ENCODE peak calls at places on chromosomes 3 and 15, in five cellular contexts. I is activated CD4-positive, alpha-beta T cell treated with anti-CD3 and anti-CD28 coated beads, Interleukin-2, amount 50 U/mL, for 1 hour; R is HL-60; G is A549; P is foreskin fibroblast. C is an unnamed sample.

GRCh38 chr15:43511012-43511885 is 6.2 kb upstream of the MAP1A start:
- DNase-seq in P (peak), I (peak), G (peak), R (peak), C (no peak)

GRCh38 chr3:118126751-118127150 is 907.9 kb downstream of the IGSF11 start:
- DNase-seq in R (no peak), I (no peak), G (no peak), P (no peak), C (no peak)

GRCh38 chr3:20054549-20054987 is 14.3 kb downstream of the KAT2B start:
- DNase-seq in P (peak), R (peak), I (peak), G (peak), C (peak)

GRCh38 chr3:48614044-48614443 is 4.6 kb upstream of the UQCRC1 start:
- DNase-seq in P (peak), R (peak), I (no peak), G (no peak), C (no peak)

GRCh38 chr15:44261007-44261706 is 27.4 kb upstream of the GOLM2 start:
- DNase-seq in P (no peak), R (no peak), I (no peak), G (peak), C (no peak)

GRCh38 chr15:38072507-38073277 is 138.3 kb downstream of the TMCO5A start:
- DNase-seq in P (peak), I (peak), R (no peak), G (peak), C (no peak)

GRCh38 chr3:43435706-43436105 is 149.4 kb downstream of the SNRK start:
- DNase-seq in I (no peak), P (no peak), G (no peak), R (no peak), C (no peak)

GRCh38 chr15:31326729-31327673 is at the start of gene KLF13:
- DNase-seq in G (peak), I (peak), P (peak), R (no peak), C (peak)

GRCh38 chr15:78075490-78076230 is 1.9 kb downstream of the TBC1D2B start:
- DNase-seq in R (no peak), P (peak), G (peak), I (no peak), C (no peak)

C was measured in stimulated activated CD8-positive, alpha-beta memory T cell treated with anti-CD3 and anti-CD28 coated beads, Interleukin-4, amount 100 ng/mL, for 4 hours.